ENCODE peak calls at places on chromosomes 4 and X, in five cellular contexts. M, W, P, R and E are unnamed samples.
A peak's percentile ranks its signal among the peaks of the same experiment; 100 is the strongest.

GRCh38 chr4:55311792-55312490 is 34.1 kb upstream of the SRD5A3 start:
- DNase-seq in W (no peak), P (no peak), R (no peak), M (no peak), E (no peak)

GRCh38 chr4:73539386-73539785 is 57.8 kb downstream of the AFM start:
- DNase-seq in M (no peak), R (no peak), W (no peak), P (no peak), E (no peak)

GRCh38 chr4:69910016-69910782 is 20.7 kb upstream of the CSN1S1 start:
- DNase-seq in M (no peak), R (no peak), P (no peak), W (no peak), E (no peak)

GRCh38 chr4:56467284-56468096 is at the start of gene SRP72:
- DNase-seq in M (peak; percentile 86), R (peak; percentile 87), P (peak; percentile 91), W (peak; percentile 94), E (peak; percentile 91)

GRCh38 chr4:25500626-25501318 is 123.7 kb downstream of the ANAPC4 start:
- DNase-seq in M (peak; percentile 86), P (no peak), R (no peak), W (peak; percentile 38), E (peak; percentile 50)

GRCh38 chr4:129998436-129999150 is 902.6 kb downstream of the C4orf33 start:
- DNase-seq in P (no peak), W (no peak), M (no peak), R (no peak), E (no peak)

GRCh38 chrX:115561605-115562491 is 874 bp downstream of the PLS3 start:
- DNase-seq in R (no peak), W (peak; percentile 82), P (peak; percentile 70), M (peak; percentile 77), E (no peak)

GRCh38 chr4:74830928-74831327 is 36.6 kb upstream of the BTC start:
- DNase-seq in P (no peak), R (no peak), M (no peak), W (no peak), E (no peak)

GRCh38 chr4:26197018-26197779 is 123.6 kb upstream of the RBPJ start:
- DNase-seq in P (no peak), W (no peak), R (peak; percentile 56), M (no peak), E (no peak)